ENCODE peak calls at places on chromosomes 7 and 10, in nine cellular contexts. A is body of pancreas, O is IMR-90, R is heart left ventricle, P is H54, H is esophagus squamous epithelium, F is HepG2, W is HCT116, I is sigmoid colon. M is an unnamed sample.

GRCh38 chr10:77073066-77073960 is 564.3 kb downstream of the KCNMA1 start:
- DNase-seq in I (peak; percentile 96), F (no peak), R (peak; percentile 60), W (no peak), O (peak; percentile 19), A (peak; percentile 31), P (no peak), H (no peak), M (no peak)

GRCh38 chr10:131186547-131187253 is 124.8 kb downstream of the TCERG1L start:
- DNase-seq in P (no peak), W (no peak), F (no peak), O (no peak), H (no peak), I (no peak), A (no peak), R (no peak), M (no peak)

GRCh38 chr7:38232475-38233366 is 40.7 kb downstream of the TARP start:
- DNase-seq in R (no peak), I (no peak), A (no peak), H (no peak), O (peak; percentile 10), F (no peak), W (no peak), P (no peak), M (peak; percentile 100)

GRCh38 chr10:17787087-17787942 is 21.8 kb upstream of the MRC1 start:
- DNase-seq in O (peak; percentile 97), A (no peak), I (no peak), F (no peak), H (no peak), R (no peak), P (peak; percentile 61), W (peak; percentile 62), M (no peak)

GRCh38 chr7:1601956-1602355 is 32.1 kb upstream of the PSMG3 start:
- DNase-seq in R (no peak), W (no peak), P (no peak), A (no peak), I (no peak), F (no peak), O (no peak), H (no peak), M (no peak)

GRCh38 chr7:84637568-84638338 is 443.2 kb upstream of the SEMA3A start:
- DNase-seq in P (no peak), R (no peak), I (peak; percentile 37), W (no peak), H (no peak), A (no peak), F (no peak), O (peak; percentile 90), M (no peak)

GRCh38 chr7:5345171-5345570 is 62.4 kb downstream of the SLC29A4 start:
- DNase-seq in H (no peak), A (no peak), P (no peak), W (no peak), O (no peak), I (no peak), R (no peak), F (no peak), M (no peak)

GRCh38 chr10:75972494-75973276 is 541.3 kb downstream of the LRMDA start:
- DNase-seq in A (peak; percentile 41), W (no peak), I (peak; percentile 79), H (no peak), R (no peak), F (no peak), P (no peak), O (peak; percentile 52), M (no peak)

GRCh38 chr10:13559124-13559700 is 27.6 kb upstream of the PRPF18 start:
- DNase-seq in I (no peak), P (no peak), F (no peak), H (no peak), O (peak; percentile 8), W (no peak), A (no peak), R (no peak), M (no peak)

GRCh38 chr10:72322280-72323058 is 32.2 kb downstream of the DNAJB12 start:
- DNase-seq in O (no peak), P (no peak), F (no peak), I (no peak), A (no peak), W (peak; percentile 80), R (no peak), H (no peak), M (no peak)

GRCh38 chr7:129433823-129434171 is 435 bp upstream of the STRIP2 start:
- DNase-seq in P (peak; percentile 58), R (no peak), I (no peak), W (peak; percentile 46), F (peak; percentile 65), O (no peak), A (no peak), H (no peak), M (no peak)

GRCh38 chr7:122038904-122039303 is 105.1 kb downstream of the AASS start:
- DNase-seq in A (no peak), F (no peak), O (peak; percentile 4), R (no peak), I (no peak), H (no peak), W (no peak), P (no peak), M (no peak)

GRCh38 chr7:44277391-44277790 is 48.0 kb downstream of the CAMK2B start:
- DNase-seq in A (peak; percentile 3), H (no peak), I (peak; percentile 30), W (no peak), O (no peak), P (no peak), R (peak; percentile 12), F (no peak), M (no peak)

DNA sequence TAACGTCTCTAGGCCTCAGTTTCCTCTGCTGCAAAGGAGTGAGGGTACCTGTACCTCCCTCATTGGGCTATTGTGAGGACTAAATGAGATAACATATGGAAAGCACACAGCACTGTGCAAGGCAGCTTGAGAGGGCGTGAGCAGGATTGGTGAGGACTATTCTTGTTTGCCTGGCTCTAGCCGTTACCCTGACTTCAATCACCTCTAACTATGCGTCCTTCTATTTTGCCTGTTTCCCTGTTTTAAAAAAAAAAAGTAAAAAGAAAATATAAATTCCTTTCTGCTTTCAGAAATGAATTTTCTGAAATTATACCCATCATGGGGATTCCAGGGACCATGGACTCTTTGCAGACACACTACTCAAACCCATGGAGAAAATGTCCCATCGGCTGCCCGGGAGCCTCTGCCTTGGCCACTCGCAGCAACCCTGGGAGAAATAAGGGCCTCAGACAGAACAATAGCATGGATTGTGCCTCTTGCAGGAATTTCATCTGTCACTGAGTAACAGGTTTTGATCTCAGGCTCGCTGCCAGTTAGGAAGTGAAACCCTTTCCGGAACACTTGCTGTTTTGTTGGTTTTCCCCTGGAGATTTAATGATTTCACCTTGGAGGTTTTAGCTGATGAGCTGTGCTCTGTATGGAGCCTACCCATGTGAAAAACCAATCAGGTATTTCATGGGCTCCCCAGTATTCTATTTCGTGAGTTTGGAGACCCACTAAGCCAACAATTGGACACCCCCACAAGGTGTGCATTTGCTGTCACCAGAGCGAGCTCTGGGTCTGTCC is 55.6 kb downstream of the STEAP1B start:
- DNase-seq in W (no peak), A (peak; percentile 79), R (peak; percentile 39), H (no peak), P (peak; percentile 57), I (no peak), F (peak; percentile 95), O (no peak), M (no peak)
- TF ChIP-seq POLR2A in W (no peak), A (no peak), R (no peak), H (no peak), P (no peak), I (no peak), F (no peak), O (no peak), M (no peak)

GRCh38 chr10:3787816-3788215 is 2.8 kb upstream of the KLF6 start:
- DNase-seq in F (no peak), P (no peak), O (no peak), A (no peak), R (no peak), I (no peak), W (no peak), H (no peak), M (no peak)

GRCh38 chr10:3790858-3791257 is 5.8 kb upstream of the KLF6 start:
- DNase-seq in A (no peak), I (no peak), R (no peak), P (no peak), O (no peak), F (no peak), H (no peak), W (no peak), M (no peak)

GRCh38 chr10:3789621-3790020 is 4.6 kb upstream of the KLF6 start:
- DNase-seq in R (no peak), W (no peak), F (no peak), A (no peak), P (no peak), H (no peak), O (no peak), I (no peak), M (no peak)

GRCh38 chr10:3791974-3792633 is 7.1 kb upstream of the KLF6 start:
- DNase-seq in R (no peak), F (no peak), P (no peak), I (no peak), H (no peak), O (peak; percentile 20), A (no peak), W (no peak), M (no peak)

GRCh38 chr10:3790272-3790671 is 5.3 kb upstream of the KLF6 start:
- DNase-seq in W (no peak), O (no peak), H (no peak), I (no peak), R (no peak), F (no peak), P (no peak), A (no peak), M (no peak)
- TF ChIP-seq POLR2A in W (no peak), O (no peak), H (no peak), I (no peak), R (no peak), F (no peak), P (no peak), A (no peak), M (no peak)

DNA sequence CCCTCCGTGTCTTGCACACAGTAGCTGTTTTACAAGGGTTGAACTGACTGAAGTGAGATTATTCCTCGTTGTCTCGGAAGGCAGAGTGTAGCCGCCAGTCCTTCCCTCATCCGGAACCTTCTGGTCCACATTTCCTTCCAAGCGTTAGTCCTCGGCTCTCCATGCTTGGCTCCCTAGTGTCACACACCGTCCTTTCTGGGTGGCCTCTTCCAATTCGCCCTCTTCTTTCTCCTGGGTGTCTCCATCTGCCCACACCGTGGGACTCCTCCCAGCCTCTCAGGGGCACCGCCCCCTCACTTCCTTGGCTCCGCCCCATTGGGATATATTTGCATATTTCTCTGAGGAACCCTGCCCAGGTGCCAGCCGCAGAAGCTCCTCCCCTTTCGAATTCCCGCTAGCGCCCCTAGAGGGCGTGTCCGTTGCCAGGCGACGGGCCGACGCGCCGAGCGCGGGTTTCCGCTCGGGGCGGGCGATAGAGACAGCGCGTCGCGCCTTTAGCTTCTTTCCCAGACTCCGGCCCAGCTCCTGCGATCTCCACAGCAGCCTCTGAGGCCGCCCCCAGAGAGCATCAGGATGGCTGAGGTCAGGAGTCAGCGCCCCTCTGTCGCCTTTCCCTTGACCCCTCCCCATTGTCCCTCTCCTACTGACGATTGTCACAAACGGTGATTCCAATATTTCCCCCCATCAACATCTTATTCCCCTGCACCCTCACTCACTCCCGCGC is at the start of gene CFAP58:
- DNase-seq in F (peak; percentile 45), W (peak; percentile 89), P (peak; percentile 58), O (peak; percentile 70), I (peak; percentile 94), A (peak; percentile 96), H (peak; percentile 58), R (peak; percentile 92), M (peak; percentile 88)
- TF ChIP-seq POLR2A in F (no peak), W (no peak), P (peak; percentile 13), O (no peak), I (no peak), A (no peak), H (peak; percentile 57), R (peak; percentile 50), M (no peak)

GRCh38 chr7:10973061-10973941 is at the start of gene PHF14:
- DNase-seq in F (peak; percentile 97), O (peak; percentile 94), H (peak; percentile 78), A (peak; percentile 99), P (peak; percentile 94), I (peak; percentile 98), W (peak; percentile 93), R (peak; percentile 98), M (peak; percentile 99)
- TF ChIP-seq POLR2A in F (peak; percentile 83), O (peak; percentile 81), H (peak; percentile 73), A (peak; percentile 69), P (peak; percentile 92), I (peak; percentile 12), W (peak; percentile 23), R (peak; percentile 71), M (peak; percentile 94)